ENCODE peak calls at places on chromosomes 2 and 18, in four cellular contexts. D, K, P and S are unnamed samples.
A peak's percentile ranks its signal among the peaks of the same experiment; 100 is the strongest.

GRCh38 chr18:43526436-43527150 is 249.3 kb upstream of the SYT4 start:
- DNase-seq in D (no peak), K (no peak), P (no peak), S (no peak)

GRCh38 chr2:144523606-144524131 is 3.8 kb upstream of the ZEB2 start:
- DNase-seq in D (no peak), K (no peak), P (peak; percentile 56), S (no peak)

GRCh38 chr18:22032392-22032961 is 136.9 kb upstream of the GATA6 start:
- DNase-seq in D (no peak), K (no peak), P (no peak), S (no peak)

GRCh38 chr18:61606759-61607158 is 273.5 kb downstream of the CDH20 start:
- DNase-seq in D (no peak), K (peak; percentile 3), P (peak; percentile 43), S (no peak)

GRCh38 chr2:86229221-86229620 is 30.0 kb downstream of the MRPL35 start:
- DNase-seq in D (no peak), K (peak; percentile 64), P (no peak), S (no peak)

GRCh38 chr2:69531186-69531585 is 94.0 kb upstream of the NFU1 start:
- DNase-seq in D (no peak), K (no peak), P (no peak), S (no peak)

GRCh38 chr2:170739048-170739447 is 23.9 kb downstream of the SP5 start:
- DNase-seq in D (no peak), K (no peak), P (no peak), S (no peak)

GRCh38 chr2:74043345-74044329 is 58.9 kb downstream of the TET3 start:
- DNase-seq in D (no peak), K (no peak), P (no peak), S (no peak)

GRCh38 chr2:189300917-189301316 is 121.4 kb upstream of the COL5A2 start:
- DNase-seq in D (peak; percentile 47), K (no peak), P (no peak), S (no peak)

GRCh38 chr2:162072181-162072702 is 1.8 kb downstream of the DPP4 start:
- DNase-seq in D (peak; percentile 12), K (no peak), P (no peak), S (peak; percentile 39)

GRCh38 chr2:97697252-97698235 is 15.8 kb upstream of the ZAP70 start:
- DNase-seq in D (peak; percentile 88), K (peak; percentile 89), P (peak; percentile 92), S (peak; percentile 82)

GRCh38 chr2:237689569-237690131 is 62.3 kb downstream of the LRRFIP1 start:
- DNase-seq in D (no peak), K (no peak), P (no peak), S (no peak)

GRCh38 chr2:3399829-3400228 is 20.3 kb downstream of the TRAPPC12 start:
- DNase-seq in D (no peak), K (no peak), P (no peak), S (no peak)

GRCh38 chr18:77071711-77072292 is 60.8 kb downstream of the MBP start:
- DNase-seq in D (no peak), K (no peak), P (no peak), S (no peak)

GRCh38 chr2:149489452-149489851 is 98.1 kb downstream of the MMADHC start:
- DNase-seq in D (no peak), K (no peak), P (peak; percentile 34), S (no peak)

GRCh38 chr2:100853909-100854810 is 34.2 kb downstream of the NPAS2 start:
- DNase-seq in D (no peak), K (peak; percentile 42), P (no peak), S (no peak)

GRCh38 chr18:2907459-2908145 is 60.8 kb downstream of the EMILIN2 start:
- DNase-seq in D (no peak), K (peak; percentile 52), P (no peak), S (no peak)

GRCh38 chr2:60439219-60439974 is 114.1 kb downstream of the BCL11A start:
- DNase-seq in D (peak; percentile 35), K (peak; percentile 97), P (peak; percentile 49), S (peak; percentile 89)

GRCh38 chr2:74457129-74457548 is 1.1 kb upstream of the WBP1 start:
- DNase-seq in D (no peak), K (no peak), P (no peak), S (no peak)

GRCh38 chr2:66303471-66303870 is 131.5 kb upstream of the MEIS1 start:
- DNase-seq in D (peak; percentile 58), K (no peak), P (no peak), S (no peak)

GRCh38 chr2:121189011-121189410 is 96.0 kb downstream of the TFCP2L1 start:
- DNase-seq in D (no peak), K (peak; percentile 88), P (no peak), S (no peak)

GRCh38 chr18:32974421-32975165 is 201.8 kb upstream of the KLHL14 start:
- DNase-seq in D (no peak), K (no peak), P (no peak), S (no peak)

GRCh38 chr2:101832114-101832513 is 134.6 kb downstream of the MAP4K4 start:
- DNase-seq in D (no peak), K (peak; percentile 17), P (no peak), S (no peak)

GRCh38 chr2:151354807-151355206 is 2.6 kb upstream of the TNFAIP6 start:
- DNase-seq in D (no peak), K (no peak), P (no peak), S (no peak)

GRCh38 chr2:209936106-209936663 is 66.3 kb upstream of the RPE start:
- DNase-seq in D (peak; percentile 45), K (peak; percentile 29), P (no peak), S (no peak)
- TF ChIP-seq CTCF in D (peak; percentile 45), K (peak; percentile 2), P (no peak), S (no peak)

DNA sequence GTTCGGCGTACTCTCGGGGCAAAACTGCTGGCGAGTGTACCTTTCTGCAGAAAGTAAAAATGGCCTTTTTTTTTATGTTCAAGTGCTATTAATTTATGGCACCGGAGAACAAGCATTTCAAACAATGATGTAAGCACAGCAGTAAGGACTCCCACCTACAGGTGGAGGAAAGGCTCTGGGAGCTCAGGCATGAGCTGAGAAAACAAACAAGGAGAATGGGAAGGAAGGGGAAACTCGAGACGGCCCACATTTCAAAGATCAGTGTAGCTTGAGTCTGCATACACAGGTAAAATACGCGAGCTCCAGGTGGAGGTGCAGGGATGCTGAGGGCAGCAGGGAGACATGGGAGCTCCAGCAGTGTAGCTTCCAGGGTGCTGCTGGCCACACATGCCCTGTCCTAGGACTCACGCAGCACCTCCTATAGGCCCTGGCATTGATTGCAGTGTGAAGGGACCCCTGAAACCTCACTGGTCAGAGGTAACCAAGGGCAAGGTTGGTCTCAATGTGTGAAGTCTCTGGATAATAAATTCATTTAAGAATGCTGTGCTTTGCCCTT is 362.8 kb upstream of the HS6ST1 start:
- DNase-seq in D (no peak), K (no peak), P (peak; percentile 41), S (peak; percentile 6)
- TF ChIP-seq CTCF in D (no peak), K (peak; percentile 19), P (no peak), S (no peak)

GRCh38 chr2:220053919-220054318 is 426.5 kb downstream of the SLC4A3 start:
- DNase-seq in D (peak; percentile 15), K (peak; percentile 39), P (no peak), S (no peak)
- TF ChIP-seq CTCF in D (peak; percentile 41), K (peak; percentile 41), P (no peak), S (no peak)

DNA sequence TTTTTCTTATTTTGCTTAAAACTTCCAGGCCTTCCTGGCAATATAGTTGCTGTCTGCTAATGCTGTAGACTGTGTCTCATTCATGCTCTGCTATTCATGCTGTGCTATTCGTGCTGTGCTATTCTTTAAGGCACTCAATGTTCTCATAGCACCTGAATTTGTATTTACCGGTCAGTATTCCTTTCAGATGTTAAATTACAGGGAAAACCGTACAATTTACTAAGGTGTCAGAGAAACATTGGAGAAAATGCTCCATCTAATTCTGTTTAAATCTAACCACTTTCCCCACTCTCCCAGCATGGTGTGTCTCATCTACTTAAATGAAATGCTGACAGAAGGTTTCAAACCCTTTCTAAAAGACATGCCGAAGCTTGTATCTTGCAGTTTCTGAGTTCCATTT is 25.0 kb downstream of the FAM171B start:
- DNase-seq in D (no peak), K (no peak), P (no peak), S (no peak)
- TF ChIP-seq CTCF in D (no peak), K (no peak), P (no peak), S (no peak)